ENCODE peak calls at places on chromosomes 16 and 17, in six cellular contexts. Z is IMR-90, R is neuronal stem cell, C is H9, X is mesenchymal stem cell, I is H1. S is an unnamed sample.

GRCh38 chr17:50043290-50044148 is 12.4 kb upstream of the ITGA3 start:
- DNase-seq in C (no peak), X (no peak), R (no peak), I (no peak), Z (no peak), S (no peak)

GRCh38 chr16:24255446-24256352 is at the start of gene CACNG3:
- DNase-seq in X (no peak), C (peak), I (peak), Z (peak), R (peak), S (peak)

GRCh38 chr17:1067282-1067956 is 70.5 kb downstream of the TIMM22 start:
- DNase-seq in Z (no peak), I (no peak), R (no peak), C (no peak), X (no peak), S (peak)

GRCh38 chr16:47143329-47143676 is 442 bp downstream of the NETO2 start:
- DNase-seq in X (peak), C (peak), R (peak), I (peak), Z (peak), S (peak)

GRCh38 chr17:73496232-73496631 is 148.0 kb downstream of the SDK2 start:
- DNase-seq in R (no peak), X (no peak), I (no peak), Z (no peak), C (no peak), S (no peak)

GRCh38 chr17:4771519-4772234 is at the start of gene TM4SF5:
- DNase-seq in Z (no peak), I (no peak), X (no peak), R (no peak), C (no peak), S (no peak)

GRCh38 chr16:50848755-50849514 is 107.0 kb downstream of the CYLD start:
- DNase-seq in Z (no peak), R (no peak), X (no peak), I (no peak), C (no peak), S (no peak)

GRCh38 chr17:80455328-80455710 is 21.1 kb downstream of the NPTX1 start:
- DNase-seq in X (peak), I (no peak), R (no peak), Z (peak), C (peak), S (peak)

GRCh38 chr17:3801043-3801746 is at the start of gene ITGAE:
- DNase-seq in Z (no peak), R (no peak), C (no peak), X (no peak), I (no peak), S (no peak)

GRCh38 chr17:27996157-27997043 is 46.1 kb upstream of the NLK start:
- DNase-seq in C (no peak), R (no peak), I (no peak), X (no peak), Z (no peak), S (no peak)

GRCh38 chr16:1639282-1639681 is 27.1 kb downstream of the CRAMP1 start:
- DNase-seq in C (no peak), I (no peak), Z (no peak), R (no peak), X (no peak), S (peak)

GRCh38 chr17:2980904-2981246 is 82.5 kb downstream of the OR1D5 start:
- DNase-seq in C (peak), I (no peak), Z (no peak), X (no peak), R (no peak), S (no peak)

GRCh38 chr17:21539146-21539545 is 153.2 kb upstream of the KCNJ18 start:
- DNase-seq in I (no peak), C (no peak), X (no peak), Z (peak), R (no peak), S (no peak)
- H2BK15ac ChIP-seq in I (no peak), C (no peak), X (no peak), Z (no peak), R (no peak), S (no peak)

DNA sequence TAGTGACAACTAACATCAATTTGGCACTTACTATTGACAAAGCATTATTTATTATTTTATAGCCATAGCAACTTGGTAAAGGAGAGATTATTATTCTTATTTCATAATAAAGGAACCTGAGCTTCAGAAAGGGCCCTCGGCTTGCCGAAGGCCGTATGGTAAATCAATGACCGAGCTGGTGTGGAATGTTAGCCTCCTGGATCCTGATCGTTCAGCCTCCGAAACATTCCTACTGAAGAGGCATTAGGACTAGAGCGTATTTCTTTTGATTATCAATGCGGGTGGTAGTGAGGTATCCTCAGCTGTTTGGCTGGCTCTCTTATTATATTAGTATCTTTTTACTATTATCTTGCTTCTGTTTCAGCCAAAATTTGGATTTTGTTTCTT is 199.3 kb upstream of the TBX2 start:
- DNase-seq in X (peak), C (no peak), R (no peak), Z (peak), I (no peak), S (peak)
- H2BK15ac ChIP-seq in X (no peak), C (no peak), R (no peak), Z (peak), I (no peak), S (no peak)

DNA sequence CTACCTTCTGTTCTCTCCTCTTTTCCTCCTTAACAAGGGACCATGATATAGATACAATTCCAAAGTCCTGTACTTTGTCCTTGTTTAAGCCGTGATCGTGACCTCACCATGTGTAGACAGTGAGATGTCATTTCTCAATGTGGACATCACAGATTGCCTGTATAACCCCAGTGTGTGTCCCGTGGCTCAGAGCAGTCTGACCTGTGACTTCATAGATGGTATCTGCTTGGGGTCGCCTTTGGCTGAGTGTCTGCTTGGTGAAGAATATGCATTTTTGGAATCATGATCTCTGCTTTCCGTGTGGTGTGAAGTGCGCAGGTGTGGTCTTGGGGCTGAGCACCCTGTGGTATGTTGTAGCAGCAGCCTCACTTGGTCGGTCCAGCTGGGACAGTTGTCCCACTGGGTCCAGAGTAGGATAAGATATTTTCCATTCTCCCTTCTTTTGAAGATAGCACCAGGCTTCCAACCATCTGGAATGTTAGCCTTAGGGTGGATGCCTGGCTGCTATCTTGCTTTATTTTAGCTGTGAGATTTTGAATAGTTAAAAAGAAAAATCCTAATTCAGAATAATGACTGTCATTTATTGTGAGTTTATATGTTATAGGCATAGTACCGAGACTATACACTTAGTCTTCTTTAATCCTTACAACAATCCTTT is 13.4 kb downstream of the MSI2 start:
- DNase-seq in X (no peak), I (no peak), R (no peak), Z (no peak), C (no peak), S (no peak)
- H2BK15ac ChIP-seq in X (no peak), I (no peak), R (no peak), Z (no peak), C (no peak), S (no peak)

GRCh38 chr16:87949071-87949744 is 2.0 kb upstream of the BANP start:
- DNase-seq in I (no peak), X (no peak), Z (no peak), R (no peak), C (no peak), S (no peak)
- H2BK15ac ChIP-seq in I (peak), X (no peak), Z (no peak), R (no peak), C (no peak), S (no peak)

GRCh38 chr16:84053237-84053636 is 10.6 kb upstream of the SLC38A8 start:
- DNase-seq in Z (no peak), X (no peak), C (no peak), R (no peak), I (no peak), S (no peak)
- H2BK15ac ChIP-seq in Z (no peak), X (no peak), C (no peak), R (no peak), I (no peak), S (no peak)